ENCODE peak calls at places on chromosomes 16 and 17, in five cellular contexts. E is A549; J is activated T-helper 1 cell treated with anti-CD3 and anti-CD28 coated beads, Interleukin-12 subunit alpha, Interleukin-12 subunit beta, Interleukin-2, Interleukin-4 antibody, amounts not matched to agents 30 ng/mL and 10 ng/mL and 1 ng/mL, durations not matched to agents 14 hours and 24 hours and 36 hours; P is RWPE1; U is transverse colon. X is an unnamed sample.

GRCh38 chr16:30588651-30589050 is 3.2 kb upstream of the ZNF785 start:
- DNase-seq in U (no peak), P (no peak), E (no peak), J (no peak), X (no peak)

GRCh38 chr17:16491131-16491702 is 776 bp downstream of the LRRC75A start:
- DNase-seq in P (no peak), J (no peak), U (peak), E (no peak), X (no peak)

GRCh38 chr17:45222273-45222993 is 748 bp downstream of the FMNL1 start:
- DNase-seq in P (no peak), E (no peak), J (no peak), U (no peak), X (peak)

GRCh38 chr16:50464325-50465290 is 83.6 kb upstream of the NKD1 start:
- DNase-seq in E (no peak), J (no peak), U (no peak), P (no peak), X (peak)

GRCh38 chr16:6665126-6665525 is 667.5 kb upstream of the RBFOX1 start:
- DNase-seq in J (no peak), E (no peak), P (no peak), U (no peak), X (no peak)

GRCh38 chr16:58488531-58488930 is 11.4 kb upstream of the NDRG4 start:
- DNase-seq in E (no peak), P (no peak), U (no peak), J (no peak), X (no peak)

GRCh38 chr16:64870859-64871258 is 251.0 kb downstream of the CDH11 start:
- DNase-seq in P (no peak), E (no peak), U (no peak), J (no peak), X (no peak)

GRCh38 chr17:57819867-57820266 is 30.0 kb downstream of the MRPS23 start:
- DNase-seq in J (no peak), P (no peak), U (no peak), E (no peak), X (no peak)

GRCh38 chr16:31216552-31217530 is at the start of gene PYDC1:
- DNase-seq in U (no peak), P (no peak), J (no peak), E (no peak), X (no peak)

GRCh38 chr17:82932146-82933005 is 92.6 kb upstream of the ZNF750 start:
- DNase-seq in E (no peak), U (no peak), P (no peak), J (no peak), X (no peak)

GRCh38 chr16:53506254-53506653 is 3.2 kb upstream of the AKTIP start:
- DNase-seq in J (no peak), U (no peak), E (no peak), P (no peak), X (no peak)

GRCh38 chr17:28527859-28528258 is 21.7 kb downstream of the FOXN1 start:
- DNase-seq in U (peak), E (no peak), P (peak), J (no peak), X (no peak)

GRCh38 chr17:65323055-65323454 is 185.9 kb downstream of the RGS9 start:
- DNase-seq in E (peak), P (no peak), J (no peak), U (no peak), X (no peak)

GRCh38 chr16:66706506-66706880 is 9.9 kb upstream of the CMTM4 start:
- DNase-seq in J (no peak), P (no peak), E (no peak), U (peak), X (no peak)

GRCh38 chr17:57114085-57114673 is 29.1 kb downstream of the AKAP1 start:
- DNase-seq in J (peak), E (peak), P (peak), U (peak), X (peak)

GRCh38 chr16:6484121-6484520 is 848.5 kb upstream of the RBFOX1 start:
- DNase-seq in J (no peak), E (no peak), P (no peak), U (no peak), X (no peak)

GRCh38 chr17:4998027-4998665 is 396 bp downstream of the KIF1C start:
- DNase-seq in J (no peak), P (no peak), E (peak), U (peak), X (peak)

GRCh38 chr17:29291163-29291752 is 2.7 kb downstream of the NUFIP2 start:
- DNase-seq in J (peak), U (no peak), E (peak), P (peak), X (peak)

GRCh38 chr16:50878536-50878935 is 136.7 kb downstream of the CYLD start:
- DNase-seq in P (no peak), E (no peak), J (no peak), U (no peak), X (no peak)

GRCh38 chr16:89314357-89314756 is 96.9 kb downstream of the ZNF778 start:
- DNase-seq in P (no peak), E (no peak), J (peak), U (no peak), X (no peak)

GRCh38 chr17:74641224-74641948 is 17.8 kb upstream of the CD300E start:
- DNase-seq in E (no peak), P (no peak), J (no peak), U (no peak), X (no peak)

X was measured in 8988T.